ENCODE peak calls at places on chromosomes 13 and 19, in four cellular contexts. K, C, V and J are unnamed samples.
A peak's percentile ranks its signal among the peaks of the same experiment; 100 is the strongest.

GRCh38 chr19:8639821-8640401 is 9.5 kb downstream of the NFILZ start:
- DNase-seq in K (no peak), C (no peak), V (no peak), J (no peak)

GRCh38 chr13:29948246-29948645 is 97.8 kb upstream of the UBL3 start:
- DNase-seq in K (no peak), C (no peak), V (no peak), J (peak; percentile 40)

GRCh38 chr19:55442372-55443044 is 592 bp downstream of the SHISA7 start:
- DNase-seq in K (no peak), C (no peak), V (no peak), J (no peak)

GRCh38 chr19:18157465-18158063 is 4.6 kb downstream of the PIK3R2 start:
- DNase-seq in K (no peak), C (no peak), V (no peak), J (no peak)

GRCh38 chr19:12380444-12380737 is 14.9 kb upstream of the ZNF442 start:
- DNase-seq in K (no peak), C (no peak), V (no peak), J (no peak)

GRCh38 chr13:30705672-30706071 is 29.7 kb upstream of the ALOX5AP start:
- DNase-seq in K (no peak), C (no peak), V (no peak), J (no peak)

GRCh38 chr13:89695343-89696257 is 1651.9 kb upstream of the MIR17HG start:
- DNase-seq in K (peak; percentile 5), C (no peak), V (no peak), J (no peak)

GRCh38 chr19:12668937-12669271 is 2.3 kb downstream of the WDR83 start:
- DNase-seq in K (peak; percentile 60), C (peak; percentile 63), V (peak; percentile 61), J (no peak)

GRCh38 chr13:98581971-98582702 is 5.2 kb upstream of the STK24 start:
- DNase-seq in K (peak; percentile 69), C (no peak), V (no peak), J (no peak)

GRCh38 chr19:1060689-1061088 is 6.3 kb upstream of the ARHGAP45 start:
- DNase-seq in K (no peak), C (no peak), V (no peak), J (no peak)

GRCh38 chr19:47790398-47790814 is 11.9 kb downstream of the SELENOW start:
- DNase-seq in K (peak; percentile 68), C (peak; percentile 78), V (peak; percentile 87), J (peak; percentile 89)

GRCh38 chr19:13526552-13526951 is 20.3 kb upstream of the CACNA1A start:
- DNase-seq in K (no peak), C (no peak), V (no peak), J (no peak)

GRCh38 chr19:18000981-18001836 is 6.8 kb upstream of the ARRDC2 start:
- DNase-seq in K (peak; percentile 69), C (peak; percentile 82), V (peak; percentile 94), J (peak; percentile 63)

GRCh38 chr13:72639377-72639776 is 88.1 kb downstream of the MZT1 start:
- DNase-seq in K (no peak), C (no peak), V (no peak), J (no peak)

GRCh38 chr13:40292108-40292507 is 374.3 kb downstream of the FOXO1 start:
- DNase-seq in K (no peak), C (no peak), V (peak; percentile 62), J (no peak)

GRCh38 chr19:1261863-1262686 is 7.1 kb upstream of the CIRBP start:
- DNase-seq in K (no peak), C (peak; percentile 84), V (peak; percentile 79), J (no peak)

GRCh38 chr13:26300140-26300539 is 46.2 kb downstream of the CDK8 start:
- DNase-seq in K (peak; percentile 91), C (no peak), V (no peak), J (no peak)

GRCh38 chr19:9971341-9971897 is 35.1 kb upstream of the OLFM2 start:
- DNase-seq in K (no peak), C (no peak), V (no peak), J (no peak)

GRCh38 chr13:39379667-39380655 is 223.0 kb downstream of the LHFPL6 start:
- DNase-seq in K (no peak), C (no peak), V (no peak), J (no peak)

GRCh38 chr13:49214917-49215376 is 5.2 kb upstream of the MLNR start:
- DNase-seq in K (no peak), C (no peak), V (peak; percentile 58), J (no peak)

GRCh38 chr13:98792321-98792720 is 39.8 kb upstream of the SLC15A1 start:
- DNase-seq in K (no peak), C (no peak), V (no peak), J (no peak)

GRCh38 chr13:51298812-51299211 is 40.7 kb upstream of the SERPINE3 start:
- DNase-seq in K (no peak), C (no peak), V (no peak), J (no peak)

GRCh38 chr19:41923045-41923788 is 5.0 kb downstream of the ERFL start:
- DNase-seq in K (no peak), C (no peak), V (no peak), J (no peak)

GRCh38 chr19:43739419-43739818 is 15.3 kb downstream of the SMG9 start:
- DNase-seq in K (no peak), C (no peak), V (no peak), J (no peak)

GRCh38 chr13:108895220-108895704 is 265.9 kb downstream of the MYO16 start:
- DNase-seq in K (peak; percentile 41), C (no peak), V (no peak), J (no peak)

GRCh38 chr13:72341904-72342303 is 385.5 kb downstream of the MZT1 start:
- DNase-seq in K (no peak), C (no peak), V (no peak), J (no peak)

GRCh38 chr19:15421726-15422260 is 3.0 kb upstream of the AKAP8L start:
- DNase-seq in K (no peak), C (no peak), V (peak; percentile 81), J (no peak)

GRCh38 chr13:36531746-36532486 is 99.6 kb downstream of the CCNA1 start:
- DNase-seq in K (no peak), C (no peak), V (no peak), J (no peak)

GRCh38 chr19:18663940-18664530 is 19.4 kb upstream of the CRTC1 start:
- DNase-seq in K (no peak), C (no peak), V (no peak), J (no peak)

GRCh38 chr13:69199664-69200063 is 908.0 kb upstream of the ATXN8OS start:
- DNase-seq in K (no peak), C (no peak), V (no peak), J (no peak)

GRCh38 chr13:110280996-110281688 is 25.8 kb downstream of the COL4A1 start:
- DNase-seq in K (no peak), C (no peak), V (peak; percentile 70), J (no peak)

GRCh38 chr13:96229356-96229755 is 139.4 kb downstream of the HS6ST3 start:
- DNase-seq in K (peak; percentile 7), C (no peak), V (no peak), J (no peak)

GRCh38 chr13:48862572-48862971 is 113.1 kb upstream of the FNDC3A start:
- DNase-seq in K (no peak), C (no peak), V (no peak), J (no peak)

DNA sequence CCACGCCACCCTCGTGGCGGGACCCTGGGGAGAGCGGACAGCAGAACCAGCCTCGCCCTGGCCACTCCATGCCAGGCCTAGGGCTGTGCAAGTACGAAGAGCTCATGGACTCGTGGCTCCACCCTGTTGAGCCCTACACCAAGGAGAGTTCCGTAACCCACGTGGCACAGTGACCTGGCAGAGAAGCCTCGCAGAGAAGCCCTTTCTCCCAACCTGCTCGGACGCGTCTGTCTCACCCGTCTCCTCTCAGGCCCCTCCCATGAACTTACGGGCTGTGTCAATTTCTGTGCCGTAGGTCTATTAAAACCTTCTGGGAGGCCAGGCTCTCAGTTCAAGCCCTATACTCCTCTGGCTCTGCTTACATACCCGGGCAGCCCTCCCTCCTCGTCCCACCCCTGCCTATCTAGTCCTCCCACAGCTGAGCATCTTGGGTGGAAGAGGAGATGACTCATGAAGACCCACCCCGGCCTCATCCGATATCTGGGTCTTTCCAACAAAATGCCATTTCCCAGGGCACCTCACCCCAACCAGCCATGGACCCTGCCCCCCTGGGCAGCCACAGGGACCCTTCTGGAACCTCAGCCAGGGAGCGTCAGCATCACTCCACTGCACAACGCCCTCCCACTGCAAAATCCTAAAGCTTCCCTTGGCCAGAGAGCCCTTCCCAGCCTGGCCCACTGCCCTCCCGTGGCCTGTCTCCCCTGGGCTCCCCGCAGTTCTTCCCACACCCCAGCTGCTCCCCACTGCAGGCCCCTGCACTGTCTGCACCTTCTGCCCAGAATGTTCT is 2.4 kb downstream of the UBXN6 start:
- DNase-seq in K (peak; percentile 39), C (no peak), V (no peak), J (no peak)
- TF ChIP-seq CTCF in K (no peak), C (no peak), V (no peak), J (no peak)

DNA sequence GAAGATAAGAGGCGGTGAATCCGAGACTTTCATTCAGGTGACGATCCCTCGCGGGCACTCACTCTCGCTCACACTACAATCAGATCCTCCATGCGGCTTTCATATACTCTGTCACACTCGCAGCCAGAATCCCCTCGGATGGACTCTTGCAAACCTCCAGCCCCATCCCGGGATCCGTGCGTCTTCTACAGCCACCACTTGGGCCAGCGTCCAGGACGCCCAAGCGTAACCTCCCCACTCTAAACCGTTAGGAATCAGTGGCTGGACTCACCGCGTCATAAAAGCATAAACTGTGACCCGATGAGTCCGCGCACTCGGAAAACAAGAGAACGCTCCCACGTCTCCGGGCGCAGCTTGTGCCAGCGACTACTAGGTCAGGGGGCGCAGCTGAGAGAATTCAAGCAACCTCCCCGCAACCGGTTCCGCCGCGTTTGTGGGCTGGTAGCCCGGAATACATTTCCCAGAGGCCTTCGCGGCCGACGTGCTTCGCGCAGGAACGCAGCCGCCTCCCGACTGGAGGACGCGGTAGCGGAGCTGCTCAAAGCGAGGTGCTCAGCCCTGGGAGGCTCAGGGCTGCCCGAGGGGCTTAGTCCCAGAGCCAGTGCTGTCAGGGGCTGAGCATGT is 27.6 kb downstream of the ZNF607 start:
- DNase-seq in K (peak; percentile 83), C (peak; percentile 66), V (peak; percentile 92), J (peak; percentile 88)
- TF ChIP-seq CTCF in K (peak; percentile 16), C (no peak), V (no peak), J (peak; percentile 33)

DNA sequence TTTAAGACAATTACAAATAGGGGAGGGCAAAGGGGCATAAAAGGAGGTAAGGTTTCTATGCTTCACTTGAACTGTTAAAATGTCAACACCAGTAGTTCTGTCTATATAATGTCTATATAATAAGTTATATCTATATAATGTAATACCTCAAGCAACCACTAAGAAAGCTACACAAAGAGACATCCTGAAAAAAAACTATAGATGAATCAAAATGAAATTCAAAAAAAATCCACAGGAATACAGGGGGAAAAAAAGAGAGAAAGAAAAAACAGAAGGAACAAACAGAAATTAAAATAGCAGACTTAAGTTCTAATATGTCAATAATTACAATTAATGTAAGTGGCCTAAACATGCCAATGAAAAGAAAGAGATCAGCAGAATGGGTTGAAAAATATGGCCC is 186.0 kb downstream of the KCTD15 start:
- DNase-seq in K (no peak), C (no peak), V (no peak), J (no peak)
- TF ChIP-seq CTCF in K (no peak), C (no peak), V (no peak), J (no peak)

DNA sequence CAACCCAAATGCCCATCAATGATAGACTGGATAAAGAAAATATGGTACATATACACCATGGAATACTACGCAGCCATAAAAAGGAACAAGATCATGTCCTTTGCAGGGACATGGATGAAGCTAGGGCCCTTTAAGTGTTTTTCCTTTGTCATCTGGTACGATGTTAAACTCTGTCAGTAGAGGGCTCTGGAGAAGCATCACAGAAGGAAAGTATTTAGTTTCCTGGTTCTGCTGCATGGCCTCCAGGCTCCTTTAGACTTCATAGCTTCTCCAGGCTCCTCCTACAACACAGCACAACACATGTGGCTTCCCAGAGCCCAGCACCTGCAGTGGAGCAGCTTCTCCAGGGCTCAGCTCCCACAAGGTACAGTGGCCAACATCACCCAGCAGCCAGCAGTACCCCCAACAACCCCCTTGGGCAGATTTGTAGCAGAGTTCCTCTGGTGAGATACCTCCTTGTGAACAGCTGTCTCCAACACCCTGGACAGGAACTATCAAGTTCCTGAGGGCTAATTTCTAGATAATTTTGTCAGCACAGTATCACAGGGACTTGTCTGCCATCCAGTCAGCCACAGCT is 63.4 kb downstream of the KCTD12 start:
- DNase-seq in K (no peak), C (no peak), V (no peak), J (no peak)
- TF ChIP-seq CTCF in K (peak; percentile 39), C (no peak), V (peak; percentile 31), J (no peak)